ENCODE peak calls at places on chromosomes 5 and 9, in ten cellular contexts. Y is spleen; C is heart left ventricle; Q is neural crest cell; W is stimulated activated CD4-positive, alpha-beta T cell treated with anti-CD3 and anti-CD28 coated beads, Interleukin-12 subunit alpha, Interleukin-12 subunit beta, amount 100 ng/mL, for 4 hours; R is lower leg skin; L is mucosa of gallbladder; S is kidney epithelial cell; I is lower lobe of right lung; H is heart right ventricle. J is an unnamed sample.

GRCh38 chr5:128579111-128579510 is 41.1 kb upstream of the FBN2 start:
- DNase-seq in Y (no peak), C (no peak), Q (no peak), W (no peak), R (no peak), L (no peak), S (peak), I (no peak), H (no peak), J (no peak)

GRCh38 chr9:69180670-69181069 is 6.6 kb downstream of the TJP2 start:
- DNase-seq in Y (no peak), C (no peak), Q (no peak), W (no peak), R (peak), L (peak), S (peak), I (no peak), H (no peak), J (no peak)

GRCh38 chr5:77197840-77198554 is 12.5 kb upstream of the PDE8B start:
- DNase-seq in Y (no peak), C (no peak), Q (no peak), W (no peak), R (no peak), L (no peak), S (no peak), I (no peak), H (no peak), J (no peak)

GRCh38 chr5:153749941-153750340 is 259.5 kb downstream of the GRIA1 start:
- DNase-seq in Y (no peak), C (no peak), Q (no peak), W (no peak), R (no peak), L (no peak), S (no peak), I (no peak), H (no peak), J (no peak)

GRCh38 chr5:61450170-61450815 is 118.2 kb downstream of the ZSWIM6 start:
- DNase-seq in Y (no peak), C (no peak), Q (no peak), W (no peak), R (no peak), L (peak), S (peak), I (no peak), H (no peak), J (no peak)

GRCh38 chr5:150895431-150896428 is 9.1 kb downstream of the ZNF300 start:
- DNase-seq in Y (no peak), C (no peak), Q (no peak), W (no peak), R (no peak), L (no peak), S (no peak), I (no peak), H (no peak), J (no peak)

GRCh38 chr5:32057157-32058096 is 116.7 kb downstream of the GOLPH3 start:
- DNase-seq in Y (no peak), C (no peak), Q (no peak), W (no peak), R (no peak), L (no peak), S (no peak), I (no peak), H (no peak), J (peak)

GRCh38 chr9:68851657-68852056 is 146.6 kb downstream of the PIP5K1B start:
- DNase-seq in Y (no peak), C (no peak), Q (no peak), W (no peak), R (no peak), L (no peak), S (no peak), I (no peak), H (no peak), J (no peak)

GRCh38 chr9:91465420-91465819 is 41.8 kb upstream of the NFIL3 start:
- DNase-seq in Y (no peak), C (no peak), Q (no peak), W (no peak), R (no peak), L (no peak), S (no peak), I (no peak), H (no peak), J (no peak)

GRCh38 chr5:180093651-180094382 is 22.3 kb upstream of the RNF130 start:
- DNase-seq in Y (no peak), C (no peak), Q (no peak), W (no peak), R (peak), L (peak), S (no peak), I (no peak), H (no peak), J (peak)

GRCh38 chr5:160923927-160924705 is 72.1 kb upstream of the ATP10B start:
- DNase-seq in Y (no peak), C (no peak), Q (no peak), W (no peak), R (peak), L (peak), S (peak), I (peak), H (no peak), J (no peak)

GRCh38 chr5:150789431-150789830 is 10.9 kb downstream of the SMIM3 start:
- DNase-seq in Y (no peak), C (no peak), Q (no peak), W (no peak), R (no peak), L (no peak), S (no peak), I (no peak), H (no peak), J (no peak)

GRCh38 chr5:134958755-134959154 is 9.0 kb upstream of the CATSPER3 start:
- DNase-seq in Y (no peak), C (no peak), Q (no peak), W (no peak), R (no peak), L (no peak), S (no peak), I (no peak), H (no peak), J (no peak)

GRCh38 chr9:36187414-36187813 is 3.3 kb upstream of the CLTA start:
- DNase-seq in Y (no peak), C (no peak), Q (no peak), W (no peak), R (no peak), L (no peak), S (peak), I (no peak), H (no peak), J (no peak)

GRCh38 chr9:105063665-105064247 is 135.8 kb upstream of the ABCA1 start:
- DNase-seq in Y (no peak), C (peak), Q (no peak), W (no peak), R (peak), L (no peak), S (peak), I (no peak), H (no peak), J (no peak)

GRCh38 chr5:117455236-117456233 is 880.9 kb upstream of the SEMA6A start:
- DNase-seq in Y (peak), C (peak), Q (no peak), W (no peak), R (no peak), L (peak), S (no peak), I (peak), H (no peak), J (no peak)